ENCODE peak calls at places on chromosomes 6 and 20, in four cellular contexts. One of them, this sample, is unnamed. For H3K4me1, the result is how much of the 10 kb centered on the place peaks cover.

GRCh38 chr6:44925100-44925739 is 402.9 kb upstream of the RUNX2 start:
- DNase-seq in IMR-90: peak
- DNase-seq in H9: no peak
- DNase-seq in H1: no peak
- DNase-seq in this sample: peak

GRCh38 chr6:10747251-10747972 is at the start of gene TMEM14B:
- DNase-seq in H9: peak
- DNase-seq in H1: peak
- DNase-seq in IMR-90: peak
- DNase-seq in this sample: peak

GRCh38 chr6:154567695-154568220 is 57.3 kb upstream of the CNKSR3 start:
- DNase-seq in H1: no peak
- DNase-seq in IMR-90: no peak
- DNase-seq in H9: no peak
- DNase-seq in this sample: no peak

GRCh38 chr6:79570129-79570801 is 33.0 kb upstream of the LCA5 start:
- DNase-seq in IMR-90: peak
- DNase-seq in H1: peak
- DNase-seq in H9: peak
- DNase-seq in this sample: peak

GRCh38 chr20:50121858-50122271 is 8.9 kb upstream of the UBE2V1 start:
- DNase-seq in H1: no peak
- DNase-seq in H9: peak
- DNase-seq in IMR-90: peak
- DNase-seq in this sample: peak

GRCh38 chr6:96931198-96931597 is 6.7 kb downstream of the KLHL32 start:
- DNase-seq in IMR-90: no peak
- DNase-seq in H1: no peak
- DNase-seq in H9: no peak
- DNase-seq in this sample: no peak

GRCh38 chr6:128519132-128519930 is 1.1 kb downstream of the PTPRK start:
- DNase-seq in H9: peak
- DNase-seq in H1: no peak
- DNase-seq in IMR-90: peak
- DNase-seq in this sample: peak

GRCh38 chr6:37442416-37443218 is 9.6 kb downstream of the CMTR1 start:
- DNase-seq in H9: no peak
- DNase-seq in IMR-90: no peak
- DNase-seq in H1: no peak
- DNase-seq in this sample: no peak

GRCh38 chr20:47502271-47502730 is 614 bp downstream of the NCOA3 start:
- DNase-seq in H9: no peak
- DNase-seq in IMR-90: peak
- DNase-seq in H1: no peak
- DNase-seq in this sample: peak

GRCh38 chr20:32478576-32478975 is 106.6 kb downstream of the NOL4L start:
- DNase-seq in H1: no peak
- DNase-seq in H9: no peak
- DNase-seq in IMR-90: no peak
- DNase-seq in this sample: no peak

GRCh38 chr20:32479012-32479411 is 106.1 kb downstream of the NOL4L start:
- DNase-seq in IMR-90: no peak
- DNase-seq in H1: no peak
- DNase-seq in H9: no peak
- DNase-seq in this sample: no peak

GRCh38 chr20:32481311-32482103 is 103.6 kb downstream of the NOL4L start:
- DNase-seq in H9: peak
- DNase-seq in H1: no peak
- DNase-seq in IMR-90: no peak
- DNase-seq in this sample: peak

GRCh38 chr20:32480361-32481199 is 104.6 kb downstream of the NOL4L start:
- DNase-seq in H9: peak
- DNase-seq in H1: no peak
- DNase-seq in IMR-90: peak
- DNase-seq in this sample: no peak

GRCh38 chr20:32479697-32480140 is 105.4 kb downstream of the NOL4L start:
- DNase-seq in H1: no peak
- DNase-seq in IMR-90: no peak
- DNase-seq in H9: no peak
- DNase-seq in this sample: no peak
- H3K4me1 ChIP-seq in H1: under half
- H3K4me1 ChIP-seq in IMR-90: under half
- H3K4me1 ChIP-seq in H9: under half
- H3K4me1 ChIP-seq in this sample: under half

DNA sequence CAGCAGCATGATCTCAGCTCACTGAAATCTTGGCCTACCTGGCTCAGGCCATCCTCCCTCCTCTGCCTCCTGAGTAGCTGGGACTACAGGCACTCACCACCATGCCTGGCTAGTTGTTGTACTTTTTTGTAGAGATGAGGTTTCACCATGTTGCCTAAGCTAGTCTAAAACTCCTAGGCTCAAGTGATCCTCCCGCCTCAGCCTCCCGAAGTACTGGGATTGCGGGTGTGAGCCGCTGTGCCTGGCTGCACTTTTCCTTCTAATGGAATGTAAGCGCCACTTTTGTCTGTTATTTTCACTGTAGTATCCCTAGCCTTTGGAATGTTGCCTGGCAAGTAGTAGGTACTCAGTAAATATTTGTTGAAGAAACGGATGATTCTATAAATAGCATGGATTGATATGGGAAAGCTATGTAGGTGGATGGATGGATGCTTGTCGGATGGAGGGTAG is 10.4 kb upstream of the TRIB3 start:
- DNase-seq in H9: no peak
- DNase-seq in H1: no peak
- DNase-seq in IMR-90: no peak
- DNase-seq in this sample: no peak
- H4K5ac ChIP-seq in H9: no peak
- H4K5ac ChIP-seq in H1: no peak
- H4K5ac ChIP-seq in IMR-90: no peak
- H4K5ac ChIP-seq in this sample: no peak

GRCh38 chr6:98974309-98974708 is 26.6 kb upstream of the FBXL4 start:
- DNase-seq in IMR-90: no peak
- DNase-seq in H9: no peak
- DNase-seq in H1: no peak
- DNase-seq in this sample: no peak
- H3K4me1 ChIP-seq in IMR-90: under half
- H3K4me1 ChIP-seq in H9: under half
- H3K4me1 ChIP-seq in H1: under half
- H3K4me1 ChIP-seq in this sample: under half

GRCh38 chr20:33062105-33062629 is 8.5 kb downstream of the BPIFB3 start:
- DNase-seq in H1: no peak
- DNase-seq in IMR-90: no peak
- DNase-seq in H9: no peak
- DNase-seq in this sample: no peak
- H4K5ac ChIP-seq in H1: no peak
- H4K5ac ChIP-seq in IMR-90: no peak
- H4K5ac ChIP-seq in H9: no peak
- H4K5ac ChIP-seq in this sample: no peak

DNA sequence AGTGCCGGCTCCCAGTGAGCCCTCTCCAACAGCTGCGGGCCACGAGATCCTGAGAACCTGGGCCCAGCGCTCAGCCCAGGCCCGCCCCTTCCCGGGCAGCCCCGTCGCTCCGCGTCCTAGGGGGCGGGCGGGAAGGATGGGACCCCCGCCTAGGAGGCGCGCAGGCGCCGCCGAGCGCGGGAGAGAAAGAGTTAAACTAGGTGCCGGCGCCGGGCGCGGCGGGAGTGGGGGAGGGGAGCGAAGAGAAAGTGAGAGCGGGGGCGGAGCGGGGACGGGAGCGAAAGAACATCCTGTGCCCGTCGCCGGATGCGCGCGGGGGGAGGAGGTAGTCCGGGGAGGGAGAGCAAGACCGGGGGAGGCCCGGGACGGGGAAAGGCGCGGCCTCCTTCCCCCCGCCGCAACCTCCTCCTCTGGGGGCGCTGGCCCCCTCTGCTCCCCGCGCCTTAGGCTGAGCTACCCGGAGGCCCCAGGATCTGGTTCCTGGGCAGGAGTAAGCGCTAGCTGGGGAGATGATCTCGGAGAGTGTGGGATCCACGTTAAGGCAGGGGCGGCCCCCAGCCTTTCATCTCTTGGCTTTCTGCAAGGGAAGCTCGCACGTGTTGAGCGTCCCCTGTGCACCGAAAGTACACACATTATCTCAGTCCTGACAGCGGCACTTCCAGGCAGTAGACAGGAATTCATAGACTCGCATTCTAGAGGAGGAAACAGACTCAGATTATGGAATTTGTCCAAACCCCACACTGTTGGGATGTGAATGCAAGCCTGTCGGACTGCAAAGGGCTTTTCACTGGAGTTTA is 4.9 kb upstream of the ARMC12 start:
- DNase-seq in H1: no peak
- DNase-seq in H9: peak
- DNase-seq in IMR-90: peak
- DNase-seq in this sample: peak
- H3K4me1 ChIP-seq in H1: under half
- H3K4me1 ChIP-seq in H9: under half
- H3K4me1 ChIP-seq in IMR-90: under half
- H3K4me1 ChIP-seq in this sample: under half

DNA sequence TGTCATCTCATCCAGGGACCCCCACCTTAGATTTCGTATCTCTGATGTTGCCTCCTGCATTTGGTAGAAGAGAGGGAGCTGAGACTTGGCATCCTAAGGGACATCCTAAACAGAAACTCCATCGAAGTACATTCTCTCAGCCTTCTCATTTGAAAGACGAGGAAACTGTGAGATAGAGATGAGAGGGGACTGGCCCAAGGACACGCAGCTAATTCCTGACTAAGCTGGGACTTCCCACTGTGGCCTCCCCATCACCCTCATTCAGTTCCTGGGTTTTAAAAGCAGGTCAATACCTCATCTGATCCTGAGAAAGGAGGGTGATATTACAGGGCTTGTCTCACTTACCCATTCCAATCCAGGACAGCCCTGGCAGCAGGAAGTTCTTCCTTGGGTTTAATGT is 855 bp upstream of the WFDC5 start:
- DNase-seq in H1: no peak
- DNase-seq in IMR-90: no peak
- DNase-seq in H9: no peak
- DNase-seq in this sample: no peak
- H4K5ac ChIP-seq in H1: no peak
- H4K5ac ChIP-seq in IMR-90: no peak
- H4K5ac ChIP-seq in H9: no peak
- H4K5ac ChIP-seq in this sample: no peak

DNA sequence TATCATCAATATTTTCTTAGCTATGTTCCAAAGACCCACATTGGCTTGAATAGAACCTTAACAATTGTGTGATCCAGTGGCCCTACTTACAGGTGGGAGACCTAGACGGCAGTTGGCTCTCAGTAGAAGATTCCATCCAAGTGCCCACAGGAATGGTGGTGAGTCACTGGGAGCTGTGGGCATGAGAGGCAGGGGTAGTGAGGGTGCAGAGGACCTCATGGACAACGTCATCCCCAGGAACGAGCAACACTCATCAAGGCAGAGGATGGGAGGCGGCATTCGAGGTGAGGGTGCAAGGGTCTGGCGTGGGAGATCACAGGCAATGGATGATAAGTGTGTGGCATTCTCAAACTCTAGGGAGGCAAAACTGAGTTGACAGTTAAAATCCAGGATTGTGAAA is 17.5 kb upstream of the SPO11 start:
- DNase-seq in H9: no peak
- DNase-seq in H1: no peak
- DNase-seq in IMR-90: no peak
- DNase-seq in this sample: no peak
- H3K4me1 ChIP-seq in H9: under half
- H3K4me1 ChIP-seq in H1: under half
- H3K4me1 ChIP-seq in IMR-90: under half
- H3K4me1 ChIP-seq in this sample: under half

GRCh38 chr6:138847884-138848283 is 52.0 kb downstream of the ECT2L start:
- DNase-seq in H9: no peak
- DNase-seq in IMR-90: peak
- DNase-seq in H1: no peak
- DNase-seq in this sample: no peak
- H4K5ac ChIP-seq in H9: no peak
- H4K5ac ChIP-seq in IMR-90: no peak
- H4K5ac ChIP-seq in H1: no peak
- H4K5ac ChIP-seq in this sample: no peak

DNA sequence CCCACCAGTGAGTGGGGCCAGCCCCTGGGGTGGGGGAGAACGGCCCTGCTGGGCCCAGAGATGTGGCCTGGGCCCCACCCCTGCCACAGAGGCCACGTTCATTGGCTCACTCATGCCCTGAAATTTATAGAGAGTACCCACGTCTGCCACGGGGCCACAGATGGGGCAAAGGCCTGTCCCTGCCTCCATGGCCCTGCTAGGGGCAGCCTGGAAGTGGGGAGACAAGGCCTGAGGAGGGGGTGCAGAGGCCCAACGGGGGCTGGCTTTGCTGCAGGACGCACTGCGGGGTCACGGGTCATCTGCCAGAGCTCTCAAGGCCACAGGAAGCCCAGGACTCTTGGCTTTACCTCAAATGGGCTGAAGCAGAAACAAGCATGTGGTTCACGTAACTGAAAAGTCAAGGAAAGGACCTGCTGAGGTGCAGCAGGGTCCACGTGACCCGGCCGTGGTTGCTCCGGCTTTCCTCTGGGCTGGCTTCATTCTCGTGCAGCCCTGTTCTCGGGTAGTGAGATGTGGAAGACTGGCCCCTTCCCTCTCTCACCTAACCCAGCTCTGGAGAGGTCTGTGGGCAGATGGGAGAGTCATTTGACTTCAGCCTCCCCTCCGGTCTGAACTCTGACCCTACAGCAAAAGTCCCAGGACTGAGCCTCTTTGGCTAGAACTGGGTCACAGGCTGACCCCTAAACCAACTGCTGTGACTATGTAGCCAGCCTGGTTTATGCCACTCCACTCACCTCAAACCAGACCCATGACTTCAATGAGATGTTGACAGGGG is 1.1 kb upstream of the OSBPL2 start:
- DNase-seq in H1: no peak
- DNase-seq in IMR-90: no peak
- DNase-seq in H9: no peak
- DNase-seq in this sample: no peak
- H3K4me1 ChIP-seq in H1: under half
- H3K4me1 ChIP-seq in IMR-90: under half
- H3K4me1 ChIP-seq in H9: under half
- H3K4me1 ChIP-seq in this sample: under half

GRCh38 chr20:2453792-2454191 is 16.8 kb downstream of the SNRPB start:
- DNase-seq in H9: no peak
- DNase-seq in IMR-90: no peak
- DNase-seq in H1: no peak
- DNase-seq in this sample: no peak

GRCh38 chr20:2451939-2452732 is 18.5 kb downstream of the SNRPB start:
- DNase-seq in H1: no peak
- DNase-seq in IMR-90: peak
- DNase-seq in H9: peak
- DNase-seq in this sample: peak

GRCh38 chr20:2451422-2451821 is 19.2 kb downstream of the SNRPB start:
- DNase-seq in H1: no peak
- DNase-seq in H9: no peak
- DNase-seq in IMR-90: no peak
- DNase-seq in this sample: no peak

GRCh38 chr20:2446845-2447244 is 23.7 kb downstream of the SNRPB start:
- DNase-seq in IMR-90: no peak
- DNase-seq in H1: no peak
- DNase-seq in H9: peak
- DNase-seq in this sample: peak

DNA sequence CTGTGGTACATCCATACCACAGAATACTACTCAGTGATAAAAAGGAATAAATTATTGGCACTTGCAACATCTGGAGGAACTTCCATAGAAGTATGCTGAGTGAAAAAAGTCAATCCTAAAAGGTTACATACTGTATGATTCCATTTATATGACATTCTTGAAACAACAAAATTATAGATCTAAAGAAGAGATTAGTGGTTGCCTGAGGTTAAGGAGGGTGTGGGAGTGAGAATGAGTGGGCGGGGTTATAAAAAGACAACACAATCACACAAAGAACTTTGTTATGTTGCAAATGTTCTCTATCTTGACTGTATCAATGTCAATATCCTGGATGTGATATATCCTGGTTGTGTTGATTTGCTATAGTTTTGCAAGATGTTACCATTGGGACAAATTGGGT is 21.2 kb downstream of the SNRPB start:
- DNase-seq in H1: no peak
- DNase-seq in IMR-90: no peak
- DNase-seq in H9: no peak
- DNase-seq in this sample: no peak
- H4K5ac ChIP-seq in H1: no peak
- H4K5ac ChIP-seq in IMR-90: no peak
- H4K5ac ChIP-seq in H9: no peak
- H4K5ac ChIP-seq in this sample: no peak

This sample was measured in mesendoderm.